ENCODE peak calls at places on chromosomes 6 and 20, in five cellular contexts. One of them, this sample, is unnamed.

GRCh38 chr6:16335176-16335575 is 96.8 kb downstream of the GMPR start:
- DNase-seq in left lung: no peak
- DNase-seq in stomach: no peak
- DNase-seq in HepG2: no peak
- DNase-seq in cardiac muscle cell: no peak
- DNase-seq in this sample: no peak

GRCh38 chr20:18916886-18917785 is 103.6 kb downstream of the SCP2D1 start:
- DNase-seq in left lung: no peak
- DNase-seq in stomach: no peak
- DNase-seq in HepG2: no peak
- DNase-seq in cardiac muscle cell: no peak
- DNase-seq in this sample: no peak

GRCh38 chr6:21615504-21615903 is 22.0 kb downstream of the SOX4 start:
- DNase-seq in left lung: no peak
- DNase-seq in stomach: no peak
- DNase-seq in HepG2: no peak
- DNase-seq in cardiac muscle cell: peak; percentile 30
- DNase-seq in this sample: no peak

GRCh38 chr6:164039954-164040375 is 625.4 kb downstream of the QKI start:
- DNase-seq in left lung: peak; percentile 81
- DNase-seq in stomach: peak; percentile 45
- DNase-seq in HepG2: no peak
- DNase-seq in cardiac muscle cell: peak; percentile 8
- DNase-seq in this sample: peak; percentile 27

GRCh38 chr6:106572436-106572835 is 56.9 kb downstream of the RTN4IP1 start:
- DNase-seq in left lung: no peak
- DNase-seq in stomach: no peak
- DNase-seq in HepG2: no peak
- DNase-seq in cardiac muscle cell: no peak
- DNase-seq in this sample: no peak

GRCh38 chr6:111841822-111842221 is 31.4 kb downstream of the FYN start:
- DNase-seq in left lung: no peak
- DNase-seq in stomach: peak; percentile 31
- DNase-seq in HepG2: no peak
- DNase-seq in cardiac muscle cell: peak; percentile 82
- DNase-seq in this sample: no peak

GRCh38 chr20:48697845-48698491 is 129.8 kb downstream of the PREX1 start:
- DNase-seq in left lung: peak; percentile 92
- DNase-seq in stomach: peak; percentile 86
- DNase-seq in HepG2: peak; percentile 87
- DNase-seq in cardiac muscle cell: peak; percentile 94
- DNase-seq in this sample: peak; percentile 72

GRCh38 chr6:169985121-169986015 is 233.9 kb downstream of the ERMARD start:
- DNase-seq in left lung: peak; percentile 77
- DNase-seq in stomach: no peak
- DNase-seq in HepG2: no peak
- DNase-seq in cardiac muscle cell: no peak
- DNase-seq in this sample: no peak

GRCh38 chr20:47335251-47336012 is 21.1 kb downstream of the ZMYND8 start:
- DNase-seq in left lung: no peak
- DNase-seq in stomach: no peak
- DNase-seq in HepG2: no peak
- DNase-seq in cardiac muscle cell: no peak
- DNase-seq in this sample: no peak

GRCh38 chr6:44051516-44051915 is 75.7 kb downstream of the MRPL14 start:
- DNase-seq in left lung: no peak
- DNase-seq in stomach: no peak
- DNase-seq in HepG2: no peak
- DNase-seq in cardiac muscle cell: peak; percentile 78
- DNase-seq in this sample: no peak

GRCh38 chr6:28534880-28535279 is 9.2 kb downstream of the GPX5 start:
- DNase-seq in left lung: no peak
- DNase-seq in stomach: no peak
- DNase-seq in HepG2: no peak
- DNase-seq in cardiac muscle cell: no peak
- DNase-seq in this sample: no peak

GRCh38 chr6:53339424-53339823 is 9.3 kb downstream of the ELOVL5 start:
- DNase-seq in left lung: no peak
- DNase-seq in stomach: no peak
- DNase-seq in HepG2: no peak
- DNase-seq in cardiac muscle cell: no peak
- DNase-seq in this sample: no peak

GRCh38 chr6:165717732-165718465 is 54.9 kb upstream of the PDE10A start:
- DNase-seq in left lung: no peak
- DNase-seq in stomach: no peak
- DNase-seq in HepG2: no peak
- DNase-seq in cardiac muscle cell: peak; percentile 76
- DNase-seq in this sample: no peak

GRCh38 chr6:80767808-80768207 is 661.3 kb downstream of the BCKDHB start:
- DNase-seq in left lung: no peak
- DNase-seq in stomach: no peak
- DNase-seq in HepG2: no peak
- DNase-seq in cardiac muscle cell: peak; percentile 44
- DNase-seq in this sample: peak; percentile 67

DNA sequence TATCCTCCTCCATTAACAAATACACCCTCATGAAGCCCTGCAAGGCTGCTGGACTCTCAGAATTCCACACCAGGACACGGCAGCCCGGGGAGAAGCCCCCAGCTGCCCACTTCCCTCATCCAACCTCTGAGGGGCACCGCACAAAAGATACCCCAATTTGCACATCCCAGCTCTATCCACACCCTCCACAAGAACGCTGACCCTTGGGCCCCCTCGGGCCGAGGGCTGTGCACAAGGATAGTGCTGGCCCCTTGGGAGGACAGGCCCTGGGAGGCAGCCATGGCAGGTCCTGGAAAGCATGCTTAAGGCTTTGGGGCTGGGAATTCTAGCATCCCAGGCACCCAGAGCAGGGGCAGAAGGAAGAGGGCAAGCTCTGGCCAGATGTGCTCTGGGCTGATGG is 112.8 kb upstream of the PRND start:
- DNase-seq in left lung: no peak
- DNase-seq in stomach: no peak
- DNase-seq in HepG2: no peak
- DNase-seq in cardiac muscle cell: no peak
- DNase-seq in this sample: no peak
- H3K4me1 ChIP-seq in left lung: no peaks in the 10 kb centered on the region
- H3K4me1 ChIP-seq in stomach: no peaks in the 10 kb centered on the region
- H3K4me1 ChIP-seq in HepG2: no peaks in the 10 kb centered on the region
- H3K4me1 ChIP-seq in cardiac muscle cell: peaks cover 7% of the 10 kb centered on the region
- H3K4me1 ChIP-seq in this sample: peaks cover 14% of the 10 kb centered on the region

DNA sequence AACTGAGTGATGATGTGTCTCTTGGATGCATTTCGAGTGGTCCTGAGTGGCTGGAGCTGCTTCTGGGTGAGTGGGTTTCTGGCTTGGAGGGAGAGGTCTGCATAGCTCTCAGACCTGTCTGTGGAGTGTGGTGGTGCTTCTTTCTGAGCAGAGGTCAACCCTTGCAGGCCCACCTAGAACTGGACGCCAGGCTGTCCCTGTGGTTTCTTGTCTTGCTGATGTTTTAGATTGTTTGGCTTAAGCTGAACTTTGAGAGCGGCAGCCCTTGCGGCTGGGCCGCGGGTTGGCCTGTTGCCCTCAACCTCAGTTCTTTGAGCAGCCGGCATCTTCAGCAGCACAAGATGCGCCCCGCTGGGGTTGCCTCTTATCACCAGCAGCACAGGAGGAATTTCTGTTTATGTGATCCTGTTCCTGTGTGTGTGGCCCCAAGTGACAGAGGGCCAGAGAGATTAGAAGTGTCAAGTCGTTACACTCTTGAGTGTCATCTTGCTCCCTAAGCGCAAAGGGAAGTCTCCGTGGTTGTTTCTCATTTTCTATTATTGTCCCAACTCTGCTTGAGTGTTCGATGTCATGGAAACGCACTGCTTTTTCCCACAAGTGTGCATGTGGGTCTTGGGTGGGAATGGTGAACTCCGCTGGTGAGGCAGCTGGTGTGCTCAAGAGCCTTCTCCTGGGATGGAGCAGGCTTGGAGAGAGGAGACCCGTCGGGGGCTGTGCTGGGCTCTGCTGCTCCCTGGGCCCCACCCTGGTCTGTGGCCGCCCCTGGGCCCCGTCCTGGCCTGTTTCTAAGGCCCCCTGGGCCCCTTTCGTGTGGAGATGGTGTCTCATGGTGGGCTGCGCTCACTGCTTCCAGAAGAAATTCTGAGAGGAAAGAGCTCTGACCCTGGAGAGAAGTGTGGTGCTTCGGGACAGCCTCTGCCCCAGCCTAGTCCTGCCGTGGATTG is 20.1 kb upstream of the SLC22A1 start:
- DNase-seq in left lung: no peak
- DNase-seq in stomach: no peak
- DNase-seq in HepG2: no peak
- DNase-seq in cardiac muscle cell: peak; percentile 58
- DNase-seq in this sample: no peak
- H3K36me3 ChIP-seq in left lung: no peaks in the 10 kb centered on the region
- H3K36me3 ChIP-seq in stomach: peaks cover 38% of the 10 kb centered on the region
- H3K36me3 ChIP-seq in HepG2: peaks cover 62% of the 10 kb centered on the region
- H3K36me3 ChIP-seq in cardiac muscle cell: peaks cover 40% of the 10 kb centered on the region
- H3K36me3 ChIP-seq in this sample: peaks cover 99% of the 10 kb centered on the region

DNA sequence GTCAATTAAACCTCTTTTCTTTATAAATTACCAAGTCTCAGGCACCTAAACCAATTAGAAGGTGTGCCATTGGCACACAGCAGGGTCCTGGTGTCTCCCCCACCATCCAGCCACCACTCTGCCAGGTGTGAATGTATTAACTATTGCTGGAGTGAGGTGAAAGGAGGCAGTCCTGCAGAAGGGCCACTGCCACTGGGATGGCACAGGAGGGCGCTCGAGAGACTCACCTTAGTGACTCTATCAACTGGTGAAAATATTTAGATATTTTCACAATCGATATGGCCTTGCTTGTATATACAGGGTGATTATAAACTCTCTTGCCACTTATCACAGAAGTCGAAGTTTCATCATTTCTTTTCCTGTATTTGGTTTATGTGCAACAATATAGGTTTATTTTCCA is 145.6 kb upstream of the ESR1 start:
- DNase-seq in left lung: no peak
- DNase-seq in stomach: no peak
- DNase-seq in HepG2: no peak
- DNase-seq in cardiac muscle cell: no peak
- DNase-seq in this sample: no peak
- TF ChIP-seq CTCF in left lung: no peak
- TF ChIP-seq CTCF in stomach: no peak
- TF ChIP-seq CTCF in HepG2: no peak
- TF ChIP-seq CTCF in cardiac muscle cell: peak; percentile 33
- TF ChIP-seq CTCF in this sample: no peak

GRCh38 chr6:156852147-156852857 is 75.1 kb downstream of the ARID1B start:
- DNase-seq in left lung: no peak
- DNase-seq in stomach: no peak
- DNase-seq in HepG2: no peak
- DNase-seq in cardiac muscle cell: no peak
- DNase-seq in this sample: no peak

GRCh38 chr6:156851447-156851846 is 74.3 kb downstream of the ARID1B start:
- DNase-seq in left lung: no peak
- DNase-seq in stomach: no peak
- DNase-seq in HepG2: no peak
- DNase-seq in cardiac muscle cell: no peak
- DNase-seq in this sample: no peak

GRCh38 chr6:156854466-156855161 is 77.4 kb downstream of the ARID1B start:
- DNase-seq in left lung: no peak
- DNase-seq in stomach: no peak
- DNase-seq in HepG2: no peak
- DNase-seq in cardiac muscle cell: no peak
- DNase-seq in this sample: no peak

GRCh38 chr6:156852858-156853216 is 75.7 kb downstream of the ARID1B start:
- DNase-seq in left lung: no peak
- DNase-seq in stomach: no peak
- DNase-seq in HepG2: no peak
- DNase-seq in cardiac muscle cell: no peak
- DNase-seq in this sample: no peak

DNA sequence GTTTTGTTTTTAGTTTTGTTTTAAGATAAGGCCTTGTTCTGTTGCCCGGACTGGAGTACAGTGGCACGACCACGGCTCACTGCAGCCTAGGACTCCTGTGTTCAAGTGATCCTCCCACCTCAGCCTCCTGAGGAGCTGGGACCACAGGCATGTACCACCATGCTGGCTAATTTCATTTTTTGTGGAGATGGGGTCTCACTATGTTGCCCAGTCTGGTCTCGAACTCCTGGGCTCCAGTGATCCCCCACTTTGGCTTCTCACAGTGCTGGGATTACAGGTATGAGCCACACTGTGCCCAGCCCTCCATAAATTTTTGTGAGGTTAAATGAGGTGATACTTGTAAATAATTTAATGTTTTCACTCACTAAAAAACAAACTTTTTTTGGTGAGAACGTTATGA is 76.6 kb downstream of the ARID1B start:
- DNase-seq in left lung: no peak
- DNase-seq in stomach: no peak
- DNase-seq in HepG2: no peak
- DNase-seq in cardiac muscle cell: no peak
- DNase-seq in this sample: no peak
- H3K4me1 ChIP-seq in left lung: no peaks in the 10 kb centered on the region
- H3K4me1 ChIP-seq in stomach: peaks cover 4% of the 10 kb centered on the region
- H3K4me1 ChIP-seq in HepG2: peaks cover 16% of the 10 kb centered on the region
- H3K4me1 ChIP-seq in cardiac muscle cell: peaks cover 49% of the 10 kb centered on the region
- H3K4me1 ChIP-seq in this sample: peaks cover 85% of the 10 kb centered on the region

This sample was measured in psoas muscle.